ENCODE peak calls at places on chromosomes 4 and X, in ten cellular contexts. A is uterus; G is CD8-positive, alpha-beta T cell; P is cardiac muscle cell; R is pancreas; Z is BE2C; K is heart right ventricle; E is fibroblast of lung; L is PC-3; S is neural progenitor cell. J is an unnamed sample.

GRCh38 chr4:47562297-47562696 is 77.2 kb downstream of the ATP10D start:
- DNase-seq in A (no peak), G (no peak), P (no peak), R (no peak), Z (no peak), K (no peak), E (no peak), L (no peak), S (no peak), J (no peak)

GRCh38 chrX:47514553-47515235 is 31.7 kb upstream of the ZNF41 start:
- DNase-seq in A (no peak), G (no peak), P (peak; percentile 57), R (no peak), Z (no peak), K (no peak), E (peak; percentile 64), L (peak; percentile 67), S (no peak), J (no peak)

GRCh38 chrX:115560978-115561604 is at the start of gene PLS3:
- DNase-seq in A (peak; percentile 89), G (no peak), P (peak; percentile 92), R (peak; percentile 73), Z (peak; percentile 88), K (peak; percentile 87), E (peak; percentile 83), L (peak; percentile 78), S (peak; percentile 93), J (peak; percentile 82)

GRCh38 chr4:152189451-152190179 is 346.3 kb downstream of the FBXW7 start:
- DNase-seq in A (no peak), G (no peak), P (no peak), R (no peak), Z (no peak), K (no peak), E (no peak), L (no peak), S (no peak), J (no peak)

GRCh38 chr4:54384563-54384962 is 155.5 kb downstream of the PDGFRA start:
- DNase-seq in A (no peak), G (no peak), P (peak; percentile 42), R (no peak), Z (no peak), K (no peak), E (peak; percentile 34), L (peak; percentile 56), S (peak; percentile 38), J (peak; percentile 31)

GRCh38 chr4:78651250-78651860 is 99.8 kb downstream of the ANXA3 start:
- DNase-seq in A (no peak), G (no peak), P (no peak), R (no peak), Z (no peak), K (no peak), E (no peak), L (no peak), S (no peak), J (no peak)

GRCh38 chr4:128220286-128221235 is 67.1 kb downstream of the PGRMC2 start:
- DNase-seq in A (no peak), G (no peak), P (peak; percentile 62), R (no peak), Z (no peak), K (no peak), E (peak; percentile 74), L (peak; percentile 63), S (no peak), J (no peak)

GRCh38 chrX:68504237-68504636 is 5.4 kb downstream of the YIPF6 start:
- DNase-seq in A (no peak), G (no peak), P (peak; percentile 38), R (no peak), Z (no peak), K (no peak), E (peak; percentile 67), L (peak; percentile 75), S (no peak), J (no peak)

GRCh38 chr4:95255396-95256107 is 293.2 kb downstream of the UNC5C start:
- DNase-seq in A (no peak), G (no peak), P (peak; percentile 84), R (no peak), Z (no peak), K (no peak), E (peak; percentile 62), L (peak; percentile 43), S (no peak), J (no peak)

GRCh38 chr4:32440391-32440790 is 1720.2 kb downstream of the PCDH7 start:
- DNase-seq in A (no peak), G (no peak), P (no peak), R (no peak), Z (no peak), K (no peak), E (peak; percentile 3), L (no peak), S (no peak), J (no peak)

GRCh38 chrX:20217279-20217678 is 49.4 kb downstream of the RPS6KA3 start:
- DNase-seq in A (no peak), G (no peak), P (peak; percentile 72), R (no peak), Z (no peak), K (no peak), E (peak; percentile 82), L (peak; percentile 84), S (no peak), J (no peak)

GRCh38 chr4:901192-901910 is 30.8 kb downstream of the GAK start:
- DNase-seq in A (no peak), G (no peak), P (no peak), R (no peak), Z (no peak), K (peak; percentile 23), E (no peak), L (no peak), S (no peak), J (no peak)

GRCh38 chr4:169283114-169283509 is 12.4 kb upstream of the SH3RF1 start:
- DNase-seq in A (no peak), G (no peak), P (peak; percentile 82), R (no peak), Z (no peak), K (no peak), E (peak; percentile 86), L (peak; percentile 89), S (no peak), J (no peak)

GRCh38 chrX:40778861-40779575 is 43.7 kb upstream of the MED14 start:
- DNase-seq in A (no peak), G (no peak), P (peak; percentile 16), R (no peak), Z (no peak), K (no peak), E (peak; percentile 48), L (peak; percentile 87), S (no peak), J (no peak)

DNA sequence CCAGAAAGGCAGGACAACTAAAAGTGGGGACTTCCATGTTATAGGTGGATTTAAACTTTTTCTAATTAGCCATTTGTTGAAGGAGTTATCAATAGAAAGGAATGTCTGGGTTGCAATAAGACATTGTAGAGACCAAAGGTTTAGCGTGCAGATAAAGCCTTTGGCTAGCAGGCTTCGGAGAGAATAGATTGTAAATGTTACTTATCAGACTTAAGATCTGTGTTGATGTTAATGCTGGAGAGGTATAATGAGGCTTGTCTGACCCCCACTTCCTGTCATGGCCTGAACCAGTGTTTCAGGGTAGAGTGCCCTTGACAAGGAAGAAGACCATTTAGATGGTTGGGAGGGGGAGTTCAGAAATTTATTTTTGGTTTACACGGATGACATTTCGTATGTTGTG is 67.1 kb upstream of the SPIN4 start:
- DNase-seq in A (no peak), G (no peak), P (no peak), R (no peak), Z (no peak), K (no peak), E (no peak), L (no peak), S (no peak), J (no peak)
- H3K4me3 ChIP-seq in A (no peak overlapping the region), G (no peak overlapping the region), P (no peak overlapping the region), R (no peak overlapping the region), Z (no peak overlapping the region), K (no peak overlapping the region), E (no peak overlapping the region), L (no peak overlapping the region), S (no peak overlapping the region), J (no peak overlapping the region)

GRCh38 chrX:132058975-132059374 is 35.9 kb downstream of the STK26 start:
- DNase-seq in A (no peak), G (no peak), P (no peak), R (no peak), Z (no peak), K (no peak), E (no peak), L (no peak), S (no peak), J (no peak)
- H3K36me3 ChIP-seq in A (no peaks in the 10 kb centered on the region), G (no peaks in the 10 kb centered on the region), P (peaks cover 3% of the 10 kb centered on the region), R (no peaks in the 10 kb centered on the region), Z (no peaks in the 10 kb centered on the region), K (no peaks in the 10 kb centered on the region), E (no peaks in the 10 kb centered on the region), L (peaks cover under 1% of the 10 kb centered on the region), S (no peaks in the 10 kb centered on the region), J (no peaks in the 10 kb centered on the region)

GRCh38 chr4:39354178-39354503 is 12.0 kb downstream of the RFC1 start:
- DNase-seq in A (no peak), G (no peak), P (no peak), R (no peak), Z (no peak), K (no peak), E (no peak), L (no peak), S (no peak), J (no peak)

GRCh38 chr4:39348371-39349265 is 17.5 kb downstream of the RFC1 start:
- DNase-seq in A (no peak), G (no peak), P (no peak), R (no peak), Z (no peak), K (no peak), E (no peak), L (peak; percentile 32), S (no peak), J (no peak)

GRCh38 chr4:39357002-39357401 is 9.2 kb downstream of the RFC1 start:
- DNase-seq in A (no peak), G (no peak), P (no peak), R (no peak), Z (no peak), K (no peak), E (no peak), L (no peak), S (peak; percentile 20), J (no peak)

GRCh38 chr4:39349326-39349725 is 16.8 kb downstream of the RFC1 start:
- DNase-seq in A (no peak), G (no peak), P (no peak), R (no peak), Z (no peak), K (no peak), E (no peak), L (no peak), S (no peak), J (no peak)

GRCh38 chr4:39353478-39354177 is 12.5 kb downstream of the RFC1 start:
- DNase-seq in A (no peak), G (no peak), P (peak; percentile 89), R (no peak), Z (no peak), K (no peak), E (peak; percentile 48), L (no peak), S (no peak), J (no peak)
- H3K4me1 ChIP-seq in A (no peaks in the 10 kb centered on the region), G (peaks cover 21% of the 10 kb centered on the region), P (no peaks in the 10 kb centered on the region), R (peaks cover 4% of the 10 kb centered on the region), Z (peaks cover 7% of the 10 kb centered on the region), K (peaks cover 4% of the 10 kb centered on the region), E (peaks cover 2% of the 10 kb centered on the region), L (peaks cover 5% of the 10 kb centered on the region), S (peaks cover 18% of the 10 kb centered on the region), J (no peaks in the 10 kb centered on the region)

DNA sequence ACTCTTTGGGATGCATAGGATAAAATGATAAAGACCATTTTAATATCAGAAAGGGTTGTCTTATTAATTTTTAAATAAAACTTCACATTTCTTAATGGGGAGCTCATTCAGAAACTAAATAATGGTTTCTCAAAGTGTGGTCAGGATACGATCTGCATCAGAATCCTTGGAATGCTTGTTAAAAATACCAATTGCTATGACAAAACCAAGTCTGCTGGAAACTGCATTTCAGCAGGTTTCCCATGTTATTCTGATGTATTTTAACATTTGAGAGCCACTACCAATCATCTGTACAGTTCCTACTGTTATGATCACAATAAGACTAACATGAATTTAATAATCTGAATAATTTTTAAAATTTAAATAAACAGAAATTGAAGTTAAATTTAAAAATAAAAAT is 115.1 kb downstream of the SOWAHB start:
- DNase-seq in A (no peak), G (no peak), P (peak; percentile 73), R (no peak), Z (no peak), K (no peak), E (peak; percentile 77), L (peak; percentile 67), S (no peak), J (no peak)
- H3K4me3 ChIP-seq in A (no peak overlapping the region), G (no peak overlapping the region), P (no peak overlapping the region), R (no peak overlapping the region), Z (no peak overlapping the region), K (no peak overlapping the region), E (peak overlapping the region; percentile 48), L (peak overlapping the region; percentile 26), S (no peak overlapping the region), J (no peak overlapping the region)